ENCODE peak calls at places on chromosome 1, in six cellular contexts. Y, G, E, H, R and J are unnamed samples. For H3K4me1, the result is how much of the 10 kb centered on the place peaks cover.

GRCh38 chr1:82565146-82565545 is 764.4 kb downstream of the ADGRL2 start:
- DNase-seq in Y (no peak), G (no peak), E (no peak), H (no peak), R (peak), J (no peak)

GRCh38 chr1:56133517-56134472 is 445.6 kb downstream of the PLPP3 start:
- DNase-seq in Y (no peak), G (peak), E (no peak), H (no peak), R (no peak), J (no peak)

GRCh38 chr1:66809736-66810326 is 8.8 kb upstream of the INSL5 start:
- DNase-seq in Y (no peak), G (no peak), E (no peak), H (no peak), R (no peak), J (no peak)

GRCh38 chr1:147545133-147545532 is 3.8 kb downstream of the BCL9 start:
- DNase-seq in Y (no peak), G (peak), E (no peak), H (peak), R (peak), J (no peak)

GRCh38 chr1:39047374-39048229 is 21.5 kb downstream of the NDUFS5 start:
- DNase-seq in Y (peak), G (peak), E (peak), H (peak), R (no peak), J (no peak)

GRCh38 chr1:161439280-161440232 is 65.7 kb upstream of the FCGR2A start:
- DNase-seq in Y (no peak), G (no peak), E (peak), H (peak), R (no peak), J (no peak)

GRCh38 chr1:54581621-54582035 is 33.6 kb downstream of the ACOT11 start:
- DNase-seq in Y (peak), G (no peak), E (no peak), H (peak), R (no peak), J (no peak)

GRCh38 chr1:229669333-229669732 is 43.3 kb downstream of the URB2 start:
- DNase-seq in Y (no peak), G (no peak), E (no peak), H (no peak), R (no peak), J (no peak)

GRCh38 chr1:87478231-87478630 is 149.6 kb downstream of the LMO4 start:
- DNase-seq in Y (no peak), G (no peak), E (peak), H (no peak), R (peak), J (peak)

GRCh38 chr1:9338354-9339250 is 45.9 kb downstream of the SPSB1 start:
- DNase-seq in Y (no peak), G (no peak), E (no peak), H (peak), R (no peak), J (no peak)

GRCh38 chr1:202023033-202023433 is 12.6 kb downstream of the ELF3 start:
- DNase-seq in Y (no peak), G (no peak), E (peak), H (peak), R (no peak), J (no peak)

GRCh38 chr1:32651461-32652073 is 559 bp downstream of the RBBP4 start:
- DNase-seq in Y (no peak), G (no peak), E (no peak), H (no peak), R (no peak), J (no peak)
- H3K4me1 ChIP-seq in Y (under half), G (under half), E (under half), H (half or more), R (under half), J (under half)

DNA sequence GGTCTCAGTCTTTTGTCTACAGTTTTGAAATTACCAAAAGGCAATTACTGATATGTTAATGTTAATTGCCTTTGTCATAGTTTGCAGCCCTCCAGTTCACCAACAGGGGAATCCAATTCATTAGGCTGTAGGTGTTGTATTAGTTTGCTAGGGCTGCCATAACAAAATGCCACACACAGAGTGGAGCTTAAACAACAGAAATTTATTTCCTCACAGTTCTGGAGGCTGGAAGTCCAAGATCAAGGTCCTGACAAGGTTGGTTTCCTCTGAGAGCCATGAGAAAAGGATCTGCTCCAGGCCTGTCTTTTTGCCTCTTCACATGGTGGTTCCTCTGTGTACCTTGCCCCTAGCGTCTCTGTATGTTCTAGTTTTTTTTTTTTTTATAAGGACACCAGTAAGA is 1.3 kb downstream of the RTCA start:
- DNase-seq in Y (no peak), G (no peak), E (no peak), H (no peak), R (no peak), J (no peak)
- H3K4me3 ChIP-seq in Y (peak), G (peak), E (peak), H (peak), R (peak), J (peak)

GRCh38 chr1:213394837-213395236 is 343.8 kb downstream of the RPS6KC1 start:
- DNase-seq in Y (no peak), G (no peak), E (no peak), H (no peak), R (no peak), J (no peak)

GRCh38 chr1:213393860-213394259 is 342.8 kb downstream of the RPS6KC1 start:
- DNase-seq in Y (no peak), G (no peak), E (no peak), H (no peak), R (no peak), J (no peak)

GRCh38 chr1:213399695-213400094 is 348.7 kb downstream of the RPS6KC1 start:
- DNase-seq in Y (no peak), G (no peak), E (no peak), H (no peak), R (peak), J (peak)

DNA sequence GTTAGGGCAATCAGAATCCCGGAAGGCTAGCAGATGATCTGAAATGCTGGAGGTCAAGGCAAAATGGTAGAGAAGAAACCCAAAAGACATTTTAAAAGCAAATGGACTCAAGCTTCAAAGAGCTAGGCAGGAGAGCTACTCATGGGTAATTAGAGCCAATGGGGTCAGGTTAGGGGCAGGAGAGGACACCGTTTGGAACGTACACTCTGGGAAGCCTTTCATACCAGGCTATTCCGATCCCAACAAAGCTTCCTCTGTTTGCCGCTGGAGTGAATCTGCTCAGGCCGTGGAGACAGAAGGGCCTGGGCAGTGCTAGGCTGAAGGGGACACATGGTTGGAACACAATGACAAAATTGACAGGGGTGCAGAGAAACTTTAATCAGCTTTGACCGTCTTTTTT is 346.6 kb downstream of the RPS6KC1 start:
- DNase-seq in Y (no peak), G (no peak), E (no peak), H (no peak), R (no peak), J (no peak)
- H3K4me1 ChIP-seq in Y (under half), G (under half), E (under half), H (under half), R (under half), J (under half)

DNA sequence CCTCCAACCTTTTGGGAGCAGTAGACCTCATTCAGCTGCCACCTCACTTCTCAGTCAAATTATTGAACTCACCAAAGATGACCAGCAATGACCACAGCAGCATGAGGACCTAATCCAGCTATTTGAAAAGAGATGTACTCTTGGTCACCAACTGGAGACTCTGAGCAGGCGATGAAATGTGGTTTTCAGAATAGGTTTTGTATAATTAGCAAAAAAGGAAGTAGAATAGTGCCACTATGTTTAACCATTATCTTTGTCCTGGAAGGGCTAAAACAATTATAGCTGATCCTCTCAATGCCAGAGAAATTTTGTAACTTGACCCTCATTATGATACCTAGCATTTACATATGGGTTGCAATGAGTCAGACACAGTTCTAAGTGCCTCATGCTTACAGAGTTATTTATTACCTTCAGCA is at the start of gene FCRL2:
- DNase-seq in Y (no peak), G (peak), E (no peak), H (no peak), R (no peak), J (no peak)
- H3K4me3 ChIP-seq in Y (no peak), G (no peak), E (no peak), H (no peak), R (no peak), J (no peak)